ENCODE peak calls at places on chromosome 11, in four cellular contexts. Z is A549, L is left ventricle myocardium inferior, C is cardiac muscle cell. I is an unnamed sample.
A peak's percentile ranks its signal among the peaks of the same experiment; 100 is the strongest.

GRCh38 chr11:94793002-94793401 is 24.8 kb downstream of the AMOTL1 start:
- DNase-seq in Z (no peak), L (no peak), C (no peak), I (no peak)

GRCh38 chr11:57499413-57499982 is 16.0 kb downstream of the SLC43A1 start:
- DNase-seq in Z (peak; percentile 83), L (peak; percentile 98), C (peak; percentile 99), I (peak; percentile 96)

GRCh38 chr11:43021466-43021865 is 290.3 kb upstream of the API5 start:
- DNase-seq in Z (peak; percentile 15), L (no peak), C (no peak), I (no peak)

GRCh38 chr11:115918579-115918978 is 414.4 kb upstream of the CADM1 start:
- DNase-seq in Z (no peak), L (no peak), C (no peak), I (no peak)

GRCh38 chr11:131644204-131644603 is 273.8 kb downstream of the NTM start:
- DNase-seq in Z (no peak), L (no peak), C (no peak), I (no peak)

GRCh38 chr11:9130297-9130696 is 38.9 kb upstream of the SCUBE2 start:
- DNase-seq in Z (no peak), L (no peak), C (no peak), I (no peak)

GRCh38 chr11:75795276-75796090 is 19.5 kb upstream of the UVRAG start:
- DNase-seq in Z (no peak), L (no peak), C (no peak), I (no peak)

GRCh38 chr11:44178381-44178780 is 82.9 kb downstream of the EXT2 start:
- DNase-seq in Z (no peak), L (no peak), C (peak; percentile 49), I (no peak)

GRCh38 chr11:12127206-12127898 is 17.0 kb downstream of the MICAL2 start:
- DNase-seq in Z (no peak), L (no peak), C (no peak), I (no peak)

GRCh38 chr11:120756931-120757330 is 245.4 kb downstream of the GRIK4 start:
- DNase-seq in Z (no peak), L (no peak), C (no peak), I (no peak)
- TF ChIP-seq CTCF in Z (no peak), L (no peak), C (no peak), I (no peak)

DNA sequence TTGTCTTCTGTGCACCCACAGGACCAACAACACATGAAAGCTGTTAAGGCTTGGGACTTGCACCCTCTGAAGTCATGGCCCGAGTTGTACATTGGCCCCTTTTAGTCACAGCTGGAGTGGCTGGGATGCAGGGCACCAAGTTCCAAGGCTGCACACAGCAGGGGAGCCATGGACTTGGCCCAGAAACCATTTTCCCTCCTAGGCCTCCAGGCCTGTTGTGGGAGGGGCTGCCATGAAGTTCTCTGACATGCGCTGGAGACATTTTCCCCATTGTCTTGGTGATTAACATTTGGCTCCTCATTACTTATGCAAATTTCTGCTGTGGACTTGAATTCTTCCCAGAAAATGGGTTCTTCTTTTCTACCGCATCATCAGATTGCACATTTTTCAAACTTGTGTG is 48.8 kb upstream of the GLYAT start:
- DNase-seq in Z (no peak), L (no peak), C (no peak), I (no peak)
- H3K27ac ChIP-seq in Z (no peak overlapping the region), L (no peak overlapping the region), C (no peak overlapping the region), I (no peak overlapping the region)

GRCh38 chr11:117465236-117465997 is 137.8 kb downstream of the CEP164 start:
- DNase-seq in Z (no peak), L (no peak), C (no peak), I (no peak)
- H3K4me3 ChIP-seq in Z (no peak overlapping the region), L (no peak overlapping the region), C (no peak overlapping the region), I (no peak overlapping the region)

GRCh38 chr11:19715373-19715772 is 2.7 kb downstream of the NAV2 start:
- DNase-seq in Z (peak; percentile 70), L (no peak), C (peak; percentile 56), I (no peak)
- TF ChIP-seq CTCF in Z (no peak), L (no peak), C (no peak), I (no peak)

GRCh38 chr11:17668166-17668565 is 51.2 kb upstream of the MYOD1 start:
- DNase-seq in Z (no peak), L (no peak), C (no peak), I (no peak)

GRCh38 chr11:17672469-17672868 is 46.9 kb upstream of the MYOD1 start:
- DNase-seq in Z (no peak), L (no peak), C (no peak), I (no peak)

DNA sequence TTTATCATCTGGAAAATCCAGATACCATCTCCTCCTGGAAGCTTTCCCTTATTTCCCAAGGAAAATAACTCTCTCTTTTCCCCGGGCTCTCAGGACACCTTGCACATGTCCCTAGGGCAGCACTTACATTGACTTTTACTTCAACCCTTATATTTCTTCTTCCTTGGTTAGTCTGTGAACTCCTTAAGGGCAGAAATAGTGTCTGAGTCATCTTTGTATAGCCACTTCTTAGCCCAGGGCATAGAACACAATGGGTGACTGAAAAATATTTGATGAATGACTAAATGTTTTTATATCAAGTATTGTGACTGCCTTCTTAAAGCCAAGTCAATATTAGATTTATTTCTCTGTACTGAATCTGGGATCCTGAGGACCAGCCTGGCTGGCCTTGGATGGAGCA is 45.4 kb upstream of the MYOD1 start:
- DNase-seq in Z (no peak), L (no peak), C (no peak), I (no peak)
- H3K27ac ChIP-seq in Z (no peak overlapping the region), L (no peak overlapping the region), C (no peak overlapping the region), I (no peak overlapping the region)

DNA sequence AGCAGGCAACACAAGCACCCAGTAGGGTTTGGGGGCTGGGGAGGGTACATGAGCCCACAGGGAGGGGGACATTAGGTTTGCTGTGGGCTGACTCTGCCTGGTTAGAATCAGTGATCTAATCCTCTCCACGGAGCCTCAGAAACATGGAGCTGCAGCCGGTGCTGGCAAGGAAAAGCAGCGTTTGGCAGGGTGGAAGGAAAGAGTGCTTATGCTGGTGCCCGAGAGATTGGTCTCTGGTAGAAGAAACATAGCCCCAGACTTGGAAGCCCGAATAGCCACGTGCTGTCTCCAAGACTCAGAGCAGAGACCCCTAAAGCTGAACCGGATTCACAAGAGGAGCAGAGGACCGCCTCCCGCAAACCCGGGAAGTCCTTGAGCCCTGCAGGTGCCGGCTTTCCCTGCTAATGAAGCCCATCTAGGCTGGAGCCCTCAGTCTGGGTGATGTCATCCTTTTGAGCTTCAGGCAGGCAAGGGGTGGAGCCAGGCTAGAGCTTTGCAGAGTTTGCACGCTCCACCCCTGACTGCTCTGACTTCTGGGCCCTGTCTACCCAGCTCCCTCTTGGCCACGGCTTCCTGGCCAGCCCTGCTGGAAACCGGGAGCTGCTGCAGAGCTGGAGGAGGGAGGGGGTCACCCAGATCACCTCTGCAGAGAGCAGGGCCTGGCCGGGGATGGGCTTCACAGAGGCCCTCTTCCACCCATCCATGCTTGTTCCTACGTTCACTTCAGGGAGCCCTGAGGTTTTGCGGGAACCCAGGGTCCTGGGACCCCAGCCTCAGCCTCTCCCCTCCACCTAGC is 35.0 kb upstream of the JAM3 start:
- DNase-seq in Z (peak; percentile 42), L (peak; percentile 87), C (peak; percentile 88), I (peak; percentile 75)
- H3K4me3 ChIP-seq in Z (no peak overlapping the region), L (peak overlapping the region; percentile 50), C (no peak overlapping the region), I (no peak overlapping the region)

DNA sequence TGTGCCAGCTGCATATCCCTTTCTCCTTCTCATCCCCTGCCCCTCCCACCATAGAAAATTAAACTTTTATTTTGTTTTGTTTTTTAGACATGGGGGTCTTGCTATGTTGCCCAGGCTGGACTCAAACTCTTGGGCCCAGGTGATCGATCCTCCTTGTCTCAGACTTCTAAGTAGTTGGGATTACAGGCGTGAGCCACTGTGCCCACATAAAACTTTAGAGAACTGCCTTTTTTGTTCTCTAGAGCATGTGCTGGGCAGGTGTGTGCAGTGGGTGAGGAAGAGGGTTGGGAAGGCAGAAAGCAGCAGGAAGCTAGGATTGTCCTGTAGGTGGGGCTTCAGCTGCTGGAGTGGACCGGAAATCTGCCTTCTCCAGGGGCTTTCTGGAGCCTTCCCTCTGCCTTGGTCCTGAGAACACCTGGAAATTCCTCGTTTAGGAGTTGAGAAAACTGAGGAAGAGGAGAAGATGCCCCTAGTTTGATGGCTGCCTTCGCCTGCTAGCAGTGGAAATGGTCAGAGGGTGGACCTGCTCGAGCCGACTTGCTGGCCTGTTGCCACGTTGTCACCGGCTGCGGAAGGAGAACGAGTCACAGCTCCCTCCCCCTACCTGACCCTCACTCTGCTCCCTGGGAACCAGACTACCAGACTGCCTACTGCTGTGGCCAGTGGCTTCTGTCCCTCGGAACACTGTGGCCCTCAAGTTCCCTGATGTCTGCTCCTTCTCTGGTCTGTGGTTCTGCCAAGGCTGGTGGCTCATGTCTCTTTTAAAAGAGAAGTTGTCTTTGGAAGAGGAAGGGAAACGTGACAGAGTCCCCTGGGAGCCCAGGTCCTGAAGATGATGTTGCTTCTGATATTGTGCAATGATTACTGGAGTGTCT is 4.0 kb downstream of the ST14 start:
- DNase-seq in Z (peak; percentile 19), L (no peak), C (no peak), I (no peak)
- TF ChIP-seq CTCF in Z (no peak), L (no peak), C (peak; percentile 12), I (no peak)

DNA sequence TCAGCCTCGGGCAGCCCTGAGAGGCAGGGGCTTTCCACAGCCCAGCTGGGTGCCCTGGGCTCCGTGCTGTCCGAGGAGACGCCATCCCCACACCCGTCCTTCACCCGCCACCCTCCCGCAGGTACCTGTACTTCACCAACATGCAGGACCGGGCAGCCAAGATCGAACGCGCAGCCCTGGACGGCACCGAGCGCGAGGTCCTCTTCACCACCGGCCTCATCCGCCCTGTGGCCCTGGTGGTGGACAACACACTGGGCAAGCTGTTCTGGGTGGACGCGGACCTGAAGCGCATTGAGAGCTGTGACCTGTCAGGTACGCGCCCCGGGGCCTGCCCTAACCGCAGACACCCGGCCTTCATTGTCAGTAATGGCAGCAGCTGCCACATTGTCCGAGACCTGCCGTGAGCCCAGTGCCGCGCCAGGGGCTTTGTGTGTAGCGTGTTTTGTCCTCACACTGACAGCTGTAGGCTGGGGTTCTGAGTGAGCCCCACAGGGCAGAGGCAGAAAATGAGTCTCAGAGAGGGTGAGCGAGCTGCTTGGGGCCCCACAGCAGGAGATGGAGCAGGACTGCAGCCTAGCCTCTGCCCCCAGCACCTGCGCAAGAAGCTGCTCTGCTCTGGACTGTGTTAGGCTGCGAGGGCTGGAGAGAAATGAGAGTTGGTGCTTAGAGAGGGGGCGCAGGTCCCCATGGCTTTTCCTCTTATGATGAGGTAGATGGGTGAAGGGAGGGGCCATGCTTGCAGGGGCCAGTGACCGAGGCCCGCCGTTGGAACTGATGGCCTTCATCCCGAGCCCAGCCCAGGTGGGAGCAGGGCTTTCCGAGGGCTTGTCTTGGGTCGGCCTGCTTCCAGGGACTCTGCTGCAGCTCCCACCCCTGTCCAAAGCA is 35.3 kb upstream of the PPP6R3 start:
- DNase-seq in Z (no peak), L (no peak), C (no peak), I (no peak)
- H3K27ac ChIP-seq in Z (no peak overlapping the region), L (no peak overlapping the region), C (no peak overlapping the region), I (no peak overlapping the region)

GRCh38 chr11:80944758-80945157 is 1503.9 kb upstream of the TENM4 start:
- DNase-seq in Z (no peak), L (no peak), C (no peak), I (no peak)
- H3K4me3 ChIP-seq in Z (no peak overlapping the region), L (no peak overlapping the region), C (no peak overlapping the region), I (no peak overlapping the region)

I was measured in lung.